ENCODE peak calls at places on chromosomes 4 and X, in seven cellular contexts. I is left lung, D is fibroblast of mammary gland, V is HFFc6, A is adrenal gland, S is vagina, X is tibial artery. R is an unnamed sample.
A peak's percentile ranks its signal among the peaks of the same experiment; 100 is the strongest.

GRCh38 chrX:15911729-15912550 is 57.3 kb upstream of the AP1S2 start:
- DNase-seq in V (no peak), X (peak; percentile 21), D (peak; percentile 32), I (no peak), S (no peak), A (no peak), R (peak; percentile 76)

GRCh38 chr4:25621027-25621930 is 34.4 kb upstream of the SLC34A2 start:
- DNase-seq in I (no peak), A (no peak), D (no peak), S (no peak), V (no peak), X (no peak), R (no peak)

GRCh38 chrX:112820364-112821308 is 20.0 kb downstream of the AMOT start:
- DNase-seq in V (no peak), X (no peak), S (no peak), I (no peak), D (no peak), A (no peak), R (no peak)

GRCh38 chr4:145482209-145483021 is 762 bp downstream of the SMAD1 start:
- DNase-seq in D (peak; percentile 78), I (peak; percentile 40), S (no peak), V (peak; percentile 52), A (peak; percentile 59), X (peak; percentile 36), R (no peak)

GRCh38 chr4:102521570-102522553 is 20.7 kb downstream of the NFKB1 start:
- DNase-seq in A (no peak), S (no peak), X (no peak), D (peak; percentile 15), I (no peak), V (no peak), R (no peak)

GRCh38 chr4:89161841-89162240 is 50.5 kb downstream of the TIGD2 start:
- DNase-seq in X (no peak), A (no peak), I (no peak), V (peak; percentile 50), D (peak; percentile 73), S (no peak), R (no peak)

GRCh38 chrX:31268359-31268758 is 196.5 kb upstream of the FTHL17 start:
- DNase-seq in S (no peak), X (no peak), V (no peak), D (no peak), I (no peak), A (no peak), R (no peak)

GRCh38 chrX:139194571-139195280 is 335.8 kb upstream of the F9 start:
- DNase-seq in X (no peak), S (no peak), D (no peak), I (no peak), A (no peak), V (no peak), R (peak; percentile 45)

GRCh38 chr4:184100297-184100885 is 117.3 kb downstream of the ENPP6 start:
- DNase-seq in I (peak; percentile 51), V (no peak), S (no peak), A (no peak), X (no peak), D (no peak), R (no peak)

GRCh38 chr4:25878676-25879075 is 15.9 kb upstream of the SEL1L3 start:
- DNase-seq in I (no peak), A (no peak), V (no peak), S (no peak), D (no peak), X (no peak), R (peak; percentile 65)

GRCh38 chr4:155944516-155944915 is 9.2 kb downstream of the CTSO start:
- DNase-seq in D (peak; percentile 20), S (no peak), I (no peak), A (no peak), V (no peak), X (no peak), R (no peak)

GRCh38 chr4:1567808-1568581 is 116.1 kb downstream of the FAM53A start:
- DNase-seq in A (no peak), D (no peak), I (no peak), X (no peak), V (no peak), S (no peak), R (no peak)
- TF ChIP-seq CTCF in A (no peak), D (no peak), I (no peak), X (no peak), V (no peak), S (no peak), R (no peak)

DNA sequence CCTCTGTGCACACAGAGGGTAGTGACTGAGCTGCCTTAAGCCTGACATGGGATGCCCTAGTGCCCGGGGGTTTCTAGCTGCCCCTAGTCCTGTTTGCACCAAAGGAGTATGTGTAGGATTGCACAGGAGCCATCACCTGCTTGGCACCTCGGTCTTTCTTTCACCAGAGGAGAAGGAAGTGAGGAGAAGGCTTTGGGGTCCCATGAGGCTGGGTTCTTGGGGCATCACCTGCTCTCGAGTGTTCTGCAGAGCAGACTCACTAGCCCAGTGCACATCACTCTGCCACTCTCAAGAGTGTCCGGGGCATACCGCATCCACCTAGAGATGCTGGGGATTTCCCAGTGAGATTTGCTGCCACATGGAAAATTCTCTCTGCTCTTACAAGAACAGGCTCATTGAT is 40.5 kb upstream of the GPR78 start:
- DNase-seq in D (no peak), S (no peak), V (no peak), A (no peak), X (no peak), I (no peak), R (no peak)
- TF ChIP-seq CTCF in D (no peak), S (no peak), V (no peak), A (no peak), X (no peak), I (no peak), R (no peak)

DNA sequence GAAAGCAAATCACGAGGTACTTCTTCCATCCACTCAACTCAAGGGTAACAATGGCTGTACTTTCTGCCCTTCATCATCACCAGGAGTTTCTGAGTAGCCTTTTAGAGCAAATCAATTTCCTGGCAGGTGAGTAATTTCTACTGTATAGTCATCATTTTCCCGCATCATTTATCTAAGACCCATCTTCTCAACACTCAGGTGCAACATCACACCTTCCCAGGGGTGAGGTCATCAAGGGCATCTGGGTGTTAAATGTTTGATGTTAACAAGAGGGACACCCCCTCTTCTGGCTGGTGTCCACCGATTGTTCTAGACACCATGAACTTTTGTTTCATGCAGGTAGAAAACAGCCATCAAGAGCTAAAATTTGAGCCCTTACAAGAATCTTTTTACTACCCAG is 313.4 kb upstream of the MAGEB2 start:
- DNase-seq in I (no peak), X (no peak), A (no peak), D (no peak), V (no peak), S (no peak), R (no peak)
- TF ChIP-seq CTCF in I (no peak), X (no peak), A (no peak), D (no peak), V (no peak), S (no peak), R (no peak)

GRCh38 chr4:52259978-52260377 is 208.9 kb downstream of the SPATA18 start:
- DNase-seq in A (no peak), V (no peak), D (no peak), I (no peak), S (no peak), X (no peak), R (no peak)
- TF ChIP-seq CTCF in A (no peak), V (no peak), D (no peak), I (no peak), S (no peak), X (no peak), R (no peak)

GRCh38 chrX:1464282-1465131 is 11.8 kb upstream of the ASMTL start:
- DNase-seq in X (no peak), D (no peak), A (no peak), V (no peak), I (peak; percentile 29), S (peak; percentile 85), R (peak; percentile 14)

GRCh38 chrX:1465261-1466231 is 12.8 kb upstream of the ASMTL start:
- DNase-seq in I (peak; percentile 31), S (peak; percentile 84), X (peak; percentile 11), A (no peak), V (no peak), D (no peak), R (peak; percentile 38)

GRCh38 chrX:1466232-1466661 is 13.5 kb upstream of the ASMTL start:
- DNase-seq in A (no peak), S (peak; percentile 81), V (no peak), I (peak; percentile 20), X (peak; percentile 9), D (no peak), R (peak; percentile 40)

GRCh38 chrX:1468250-1468772 is 15.6 kb upstream of the ASMTL start:
- DNase-seq in X (no peak), A (no peak), S (no peak), I (peak; percentile 35), V (peak; percentile 59), D (peak; percentile 27), R (peak; percentile 68)

GRCh38 chrX:1466971-1467561 is 14.4 kb upstream of the ASMTL start:
- DNase-seq in A (no peak), D (no peak), S (peak; percentile 58), V (no peak), X (no peak), I (peak; percentile 35), R (peak; percentile 60)
- TF ChIP-seq CTCF in A (no peak), D (no peak), S (no peak), V (no peak), X (no peak), I (no peak), R (no peak)

GRCh38 chrX:131821945-131822622 is 201.0 kb upstream of the STK26 start:
- DNase-seq in S (no peak), D (peak; percentile 80), I (peak; percentile 68), A (peak; percentile 79), X (no peak), V (no peak), R (no peak)
- TF ChIP-seq CTCF in S (peak; percentile 35), D (peak; percentile 29), I (no peak), A (peak; percentile 42), X (no peak), V (peak; percentile 30), R (no peak)

GRCh38 chrX:69538321-69538876 is 34.3 kb downstream of the NALF2 start:
- DNase-seq in A (peak; percentile 75), X (peak; percentile 47), I (peak; percentile 63), D (peak; percentile 47), V (no peak), S (no peak), R (peak; percentile 47)
- TF ChIP-seq CTCF in A (peak; percentile 80), X (peak; percentile 65), I (peak; percentile 66), D (peak; percentile 57), V (peak; percentile 84), S (peak; percentile 46), R (peak; percentile 56)

GRCh38 chr4:165343353-165344191 is 16.1 kb downstream of the MSMO1 start:
- DNase-seq in A (no peak), I (no peak), S (no peak), X (no peak), V (no peak), D (peak; percentile 25), R (no peak)
- TF ChIP-seq CTCF in A (no peak), I (no peak), S (no peak), X (peak; percentile 17), V (peak; percentile 55), D (peak; percentile 10), R (peak; percentile 27)

DNA sequence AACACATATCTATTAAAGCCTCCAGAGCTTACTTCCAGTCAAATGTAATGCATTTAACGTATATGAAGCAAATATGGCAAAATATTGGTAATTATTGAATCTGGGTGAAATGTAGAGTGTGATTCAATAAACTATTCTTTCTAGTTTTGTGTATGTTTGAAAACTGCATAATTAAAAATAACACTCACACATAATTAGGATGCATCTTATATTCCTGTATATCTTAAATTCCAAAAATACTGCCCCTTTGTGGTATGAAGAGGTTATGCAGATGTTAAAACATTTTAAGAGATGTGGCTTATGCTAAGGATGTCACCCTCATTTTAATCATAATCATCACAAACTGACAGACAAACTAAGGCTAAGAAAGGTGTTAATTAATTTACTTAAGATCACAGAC is 182.9 kb downstream of the COX18 start:
- DNase-seq in V (no peak), X (no peak), A (no peak), I (no peak), D (peak; percentile 21), S (no peak), R (no peak)
- TF ChIP-seq CTCF in V (peak; percentile 80), X (no peak), A (no peak), I (no peak), D (peak; percentile 45), S (no peak), R (no peak)

R was measured in CD14-positive monocyte.